ENCODE peak calls at places on chromosomes 2 and 18, in six cellular contexts. E is Panc1, F is GM23338, R is K562, X is HCT116, M is HepG2. W is an unnamed sample.
A peak's percentile ranks its signal among the peaks of the same experiment; 100 is the strongest.

GRCh38 chr2:38533180-38533579 is 69.5 kb downstream of the HNRNPLL start:
- ATAC-seq in M (peak; percentile 51), E (no peak), F (no peak), X (no peak), R (no peak), W (peak; percentile 23)

GRCh38 chr2:186913870-186914269 is 64.9 kb upstream of the ZSWIM2 start:
- ATAC-seq in M (no peak), X (no peak), E (no peak), F (no peak), R (peak; percentile 68), W (no peak)

GRCh38 chr2:196322963-196323810 is 151.8 kb upstream of the STK17B start:
- ATAC-seq in M (no peak), F (no peak), E (no peak), X (no peak), R (no peak), W (no peak)

GRCh38 chr2:218168016-218168415 is 1.3 kb upstream of the CXCR1 start:
- ATAC-seq in X (no peak), R (no peak), F (no peak), E (no peak), M (no peak), W (no peak)

GRCh38 chr2:241592126-241592845 is 33.7 kb downstream of the BOK start:
- ATAC-seq in X (no peak), R (no peak), F (no peak), M (no peak), E (no peak), W (no peak)

GRCh38 chr2:241641631-241642030 is 4.1 kb downstream of the ATG4B start:
- ATAC-seq in R (peak; percentile 22), F (no peak), X (no peak), M (peak; percentile 30), E (no peak), W (no peak)

GRCh38 chr18:36583155-36583745 is 245.6 kb downstream of the TPGS2 start:
- ATAC-seq in E (no peak), F (peak; percentile 99), X (no peak), R (peak; percentile 61), M (no peak), W (no peak)

GRCh38 chr2:31269087-31269486 is 35.1 kb downstream of the EHD3 start:
- ATAC-seq in M (no peak), X (no peak), E (no peak), R (no peak), F (no peak), W (no peak)

GRCh38 chr2:182907081-182907830 is 40.8 kb upstream of the FRZB start:
- ATAC-seq in E (no peak), R (peak; percentile 90), X (no peak), F (peak; percentile 89), M (no peak), W (no peak)

GRCh38 chr2:10977003-10977402 is 65.3 kb downstream of the KCNF1 start:
- ATAC-seq in E (no peak), M (no peak), F (peak; percentile 16), R (peak; percentile 56), X (no peak), W (no peak)

GRCh38 chr2:65686928-65687521 is 254.6 kb upstream of the SPRED2 start:
- ATAC-seq in F (peak; percentile 45), M (no peak), E (no peak), X (peak; percentile 55), R (peak; percentile 40), W (no peak)

GRCh38 chr18:1777843-1778242 is 793.5 kb downstream of the METTL4 start:
- ATAC-seq in F (no peak), X (no peak), M (no peak), R (no peak), E (no peak), W (no peak)

GRCh38 chr2:183089192-183089851 is 10.8 kb downstream of the DUSP19 start:
- ATAC-seq in F (peak; percentile 26), E (peak; percentile 74), R (peak; percentile 76), M (peak; percentile 27), X (no peak), W (no peak)

GRCh38 chr2:232502901-232503791 is 15.5 kb upstream of the ECEL1 start:
- ATAC-seq in E (peak; percentile 12), R (peak; percentile 58), F (peak; percentile 45), M (peak; percentile 56), X (no peak), W (peak; percentile 63)

GRCh38 chr2:237351796-237352195 is 62.2 kb downstream of the COL6A3 start:
- ATAC-seq in E (no peak), M (no peak), R (no peak), X (no peak), F (no peak), W (no peak)

GRCh38 chr2:128321421-128321775 is 2.7 kb upstream of the HS6ST1 start:
- ATAC-seq in E (peak; percentile 19), X (peak; percentile 1), F (no peak), R (peak; percentile 2), M (peak; percentile 3), W (no peak)

GRCh38 chr2:239139101-239139500 is 261.7 kb downstream of the HDAC4 start:
- ATAC-seq in E (no peak), X (no peak), R (no peak), M (no peak), F (no peak), W (no peak)

GRCh38 chr2:138071720-138072719 is 107.7 kb downstream of the HNMT start:
- ATAC-seq in M (peak; percentile 38), E (no peak), X (peak; percentile 36), R (no peak), F (no peak), W (no peak)

GRCh38 chr2:155583674-155584195 is 748.8 kb downstream of the NR4A2 start:
- ATAC-seq in X (no peak), R (no peak), F (no peak), E (no peak), M (peak; percentile 80), W (peak; percentile 31)

GRCh38 chr2:26141145-26141769 is 31.6 kb upstream of the GAREM2 start:
- ATAC-seq in F (no peak), X (no peak), E (no peak), R (no peak), M (peak; percentile 13), W (no peak)

GRCh38 chr2:238702691-238703415 is 145.0 kb upstream of the TWIST2 start:
- ATAC-seq in E (no peak), M (no peak), F (no peak), X (peak; percentile 51), R (no peak), W (no peak)

GRCh38 chr18:36449451-36449850 is 151.9 kb downstream of the FHOD3 start:
- ATAC-seq in E (no peak), F (peak; percentile 9), M (no peak), X (no peak), R (no peak), W (no peak)

GRCh38 chr2:239569401-239570090 is 168.7 kb upstream of the HDAC4 start:
- ATAC-seq in E (peak; percentile 45), F (no peak), X (no peak), M (peak; percentile 26), R (no peak), W (no peak)

GRCh38 chr18:48149020-48149685 is 218.7 kb upstream of the SMAD2 start:
- ATAC-seq in X (no peak), F (no peak), E (no peak), M (no peak), R (no peak), W (no peak)

GRCh38 chr2:222304737-222305509 is 6.1 kb upstream of the PAX3 start:
- ATAC-seq in M (peak; percentile 29), X (no peak), F (no peak), R (no peak), E (peak; percentile 51), W (no peak)

GRCh38 chr2:222318712-222319575 is 20.1 kb upstream of the PAX3 start:
- ATAC-seq in R (no peak), M (peak; percentile 50), E (peak; percentile 72), F (peak; percentile 9), X (peak; percentile 3), W (peak; percentile 44)

GRCh38 chr2:65728477-65729180 is 296.2 kb upstream of the SPRED2 start:
- ATAC-seq in X (peak; percentile 73), E (peak; percentile 70), F (no peak), M (no peak), R (no peak), W (no peak)

GRCh38 chr18:57837917-57838548 is 34.9 kb upstream of the ATP8B1 start:
- ATAC-seq in F (peak; percentile 33), E (no peak), M (no peak), X (peak; percentile 79), R (no peak), W (no peak)

GRCh38 chr2:72974436-72974754 is 57.1 kb downstream of the EMX1 start:
- ATAC-seq in E (no peak), R (no peak), F (no peak), X (no peak), M (no peak), W (no peak)

GRCh38 chr18:56381151-56381550 is 257.2 kb downstream of the TXNL1 start:
- ATAC-seq in F (no peak), X (no peak), M (no peak), R (no peak), E (no peak), W (no peak)

GRCh38 chr2:203693242-203693879 is 13.1 kb upstream of the CD28 start:
- ATAC-seq in E (no peak), X (no peak), M (no peak), F (no peak), R (no peak), W (no peak)
- TF ChIP-seq POLR2AphosphoS5 in E (no peak), X (no peak), M (no peak), F (no peak), R (no peak), W (no peak)

DNA sequence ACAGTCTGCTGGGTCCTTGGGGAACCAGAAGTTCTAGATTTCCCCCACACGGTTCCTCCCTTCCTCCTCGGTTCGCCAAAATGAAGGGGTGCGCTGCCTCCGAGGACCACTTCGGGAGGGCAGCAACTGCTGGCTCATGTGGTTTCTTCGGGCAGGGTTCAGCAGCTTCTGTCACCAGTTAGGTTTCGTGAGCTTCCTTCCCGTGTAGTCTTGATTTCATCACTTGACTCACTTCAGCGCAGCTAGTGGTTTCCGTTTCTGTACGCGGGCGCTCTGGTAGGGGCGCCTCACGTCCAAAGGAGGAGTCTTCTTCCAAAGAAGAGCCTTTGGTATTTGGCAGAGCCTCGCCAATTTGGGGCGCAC is 454 bp upstream of the GALNT3 start:
- ATAC-seq in F (peak; percentile 43), R (peak; percentile 49), M (peak; percentile 48), E (peak; percentile 78), X (peak; percentile 46), W (peak; percentile 51)
- H3K4me1 ChIP-seq in F (peaks cover 43% of the 10 kb centered on the region), R (peaks cover 11% of the 10 kb centered on the region), M (peaks cover 12% of the 10 kb centered on the region), E (peaks cover 5% of the 10 kb centered on the region), X (peaks cover 3% of the 10 kb centered on the region), W (no peaks in the 10 kb centered on the region)

DNA sequence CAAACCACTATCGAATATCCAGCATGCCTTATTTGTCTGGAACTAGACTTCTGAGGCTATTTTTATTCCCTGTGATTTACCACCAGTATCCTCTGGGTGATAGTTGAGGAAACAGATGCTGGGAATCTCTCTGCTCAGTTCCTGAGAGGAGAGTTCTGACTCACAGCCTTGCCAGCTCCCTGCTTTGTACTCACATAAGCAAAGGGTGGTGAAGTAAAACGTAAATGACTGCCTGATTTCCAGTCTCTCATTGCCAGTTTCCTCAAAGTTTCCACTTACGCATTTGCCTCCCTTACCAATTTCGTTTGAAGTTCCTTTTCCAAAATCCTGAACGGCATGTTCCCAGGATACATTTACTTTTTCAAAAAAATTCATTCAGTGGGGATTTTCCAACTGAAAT is 69.2 kb upstream of the HNRNPA3 start:
- ATAC-seq in X (peak; percentile 79), F (peak; percentile 92), R (peak; percentile 57), M (peak; percentile 65), E (peak; percentile 85), W (peak; percentile 67)
- TF ChIP-seq CTCF in X (no peak), F (no peak), R (no peak), M (no peak), E (no peak), W (no peak)

GRCh38 chr2:207711750-207712487 is 479 bp downstream of the CCNYL1 start:
- ATAC-seq in F (peak; percentile 23), X (peak; percentile 33), M (peak; percentile 33), E (peak; percentile 41), R (peak; percentile 18), W (peak; percentile 20)
- TF ChIP-seq POLR2AphosphoS5 in F (no peak), X (no peak), M (no peak), E (no peak), R (no peak), W (no peak)

GRCh38 chr18:8851659-8852058 is 146.3 kb downstream of the MTCL1 start:
- ATAC-seq in X (no peak), F (no peak), R (no peak), E (no peak), M (no peak), W (no peak)
- H3K4me1 ChIP-seq in X (no peaks in the 10 kb centered on the region), F (peaks cover 5% of the 10 kb centered on the region), R (peaks cover under 1% of the 10 kb centered on the region), E (no peaks in the 10 kb centered on the region), M (no peaks in the 10 kb centered on the region), W (no peaks in the 10 kb centered on the region)